ENCODE peak calls at places on chromosomes 11 and 22, in seven cellular contexts. V is NCI-H187 treated with DMSO at 0.1 percent for 48 hours, L is H4, Q is RWPE1, Y is left lung, S is foreskin keratinocyte, U is DMS153. N is an unnamed sample.

GRCh38 chr22:47176573-47177333 is 414.3 kb downstream of the TBC1D22A start:
- DNase-seq in V (no peak), L (no peak), Q (no peak), Y (peak; percentile 72), S (no peak), U (no peak), N (no peak)

GRCh38 chr11:35030716-35031213 is 108.2 kb upstream of the CD44 start:
- DNase-seq in V (no peak), L (peak; percentile 86), Q (peak; percentile 94), Y (peak; percentile 69), S (peak; percentile 98), U (no peak), N (peak; percentile 23)

GRCh38 chr11:46710821-46711269 is 8.2 kb upstream of the F2 start:
- DNase-seq in V (no peak), L (peak; percentile 75), Q (no peak), Y (no peak), S (no peak), U (no peak), N (no peak)

GRCh38 chr11:73542175-73542574 is 55.7 kb downstream of the FAM168A start:
- DNase-seq in V (no peak), L (no peak), Q (no peak), Y (no peak), S (no peak), U (no peak), N (no peak)

GRCh38 chr11:12900496-12900895 is 108.6 kb upstream of the RASSF10 start:
- DNase-seq in V (no peak), L (peak; percentile 71), Q (peak; percentile 86), Y (no peak), S (peak; percentile 98), U (no peak), N (no peak)

GRCh38 chr22:32311551-32312071 is 46.1 kb upstream of the RFPL3 start:
- DNase-seq in V (no peak), L (no peak), Q (no peak), Y (peak; percentile 40), S (no peak), U (no peak), N (no peak)

GRCh38 chr11:94493146-94493442 is 550 bp downstream of the MRE11 start:
- DNase-seq in V (no peak), L (no peak), Q (no peak), Y (no peak), S (no peak), U (no peak), N (no peak)

GRCh38 chr22:24431309-24432034 is 4.1 kb downstream of the ADORA2A start:
- DNase-seq in V (no peak), L (no peak), Q (no peak), Y (no peak), S (no peak), U (no peak), N (no peak)

GRCh38 chr22:17785185-17786184 is 11.2 kb upstream of the BID start:
- DNase-seq in V (no peak), L (peak; percentile 22), Q (no peak), Y (peak; percentile 92), S (no peak), U (no peak), N (peak; percentile 63)

GRCh38 chr11:78946945-78947914 is 372.6 kb upstream of the NARS2 start:
- DNase-seq in V (no peak), L (no peak), Q (no peak), Y (no peak), S (peak; percentile 25), U (no peak), N (no peak)

GRCh38 chr11:126039485-126040271 is 23.0 kb downstream of the CDON start:
- DNase-seq in V (no peak), L (no peak), Q (peak; percentile 14), Y (no peak), S (peak; percentile 26), U (no peak), N (no peak)

GRCh38 chr11:70788247-70789022 is 390.1 kb downstream of the CTTN start:
- DNase-seq in V (no peak), L (peak; percentile 76), Q (peak; percentile 94), Y (no peak), S (peak; percentile 1), U (no peak), N (no peak)

GRCh38 chr22:22897947-22898346 is 10.3 kb downstream of the IGLL5 start:
- DNase-seq in V (no peak), L (no peak), Q (no peak), Y (no peak), S (no peak), U (no peak), N (no peak)

GRCh38 chr11:107549253-107549953 is 16.1 kb downstream of the ALKBH8 start:
- DNase-seq in V (no peak), L (peak; percentile 38), Q (peak; percentile 16), Y (no peak), S (no peak), U (no peak), N (no peak)

GRCh38 chr11:106238704-106239360 is 161.4 kb downstream of the AASDHPPT start:
- DNase-seq in V (no peak), L (no peak), Q (no peak), Y (no peak), S (no peak), U (no peak), N (no peak)

N was measured in stimulated activated naive CD4-positive, alpha-beta T cell treated with Interleukin-2 at 50 U/mL for 16 hours.